ENCODE peak calls at places on chromosomes 6 and 20, in six cellular contexts. V is transverse colon, U is Peyer's patch, Q is HCT116, T is HepG2, S is ovary. C is an unnamed sample. For H3K27me3, the result is how much of the 10 kb centered on the place peaks cover.

GRCh38 chr20:2984028-2984501 is 59.4 kb upstream of the GNRH2 start:
- DNase-seq in V (no peak), Q (no peak), U (no peak), T (no peak), S (no peak), C (no peak)

GRCh38 chr20:5402903-5403531 is 86.3 kb upstream of the PROKR2 start:
- DNase-seq in T (peak), Q (no peak), S (no peak), U (no peak), V (peak), C (peak)

GRCh38 chr6:80548496-80548895 is 442.0 kb downstream of the BCKDHB start:
- DNase-seq in S (no peak), V (no peak), Q (no peak), T (no peak), U (no peak), C (no peak)

GRCh38 chr6:169174516-169175359 is 78.9 kb downstream of the THBS2 start:
- DNase-seq in U (no peak), V (no peak), S (no peak), T (no peak), Q (no peak), C (no peak)

GRCh38 chr6:18264338-18265098 is at the start of gene DEK:
- DNase-seq in U (peak), Q (peak), S (peak), T (peak), V (peak), C (peak)

GRCh38 chr6:100175814-100176275 is 181.8 kb upstream of the MCHR2 start:
- DNase-seq in T (peak), S (no peak), V (no peak), Q (no peak), U (no peak), C (no peak)

GRCh38 chr20:31824554-31825313 is 5.6 kb downstream of the MYLK2 start:
- DNase-seq in T (no peak), U (no peak), V (no peak), S (no peak), Q (no peak), C (no peak)

GRCh38 chr20:53154540-53154939 is 182.4 kb downstream of the TSHZ2 start:
- DNase-seq in S (no peak), U (no peak), Q (no peak), T (no peak), V (no peak), C (no peak)

GRCh38 chr20:8306916-8307315 is 174.8 kb downstream of the PLCB1 start:
- DNase-seq in T (no peak), U (no peak), Q (no peak), S (no peak), V (no peak), C (no peak)

GRCh38 chr6:53813096-53813495 is 18.3 kb downstream of the LRRC1 start:
- DNase-seq in U (no peak), S (no peak), T (no peak), Q (no peak), V (peak), C (no peak)

GRCh38 chr6:72787521-72788031 is 165.7 kb downstream of the KCNQ5 start:
- DNase-seq in S (no peak), Q (no peak), U (no peak), T (no peak), V (no peak), C (no peak)

GRCh38 chr6:133242761-133243590 is 1.8 kb downstream of the EYA4 start:
- DNase-seq in T (no peak), U (no peak), V (no peak), S (no peak), Q (no peak), C (no peak)

GRCh38 chr20:41052742-41053419 is 24.3 kb downstream of the TOP1 start:
- DNase-seq in S (no peak), T (no peak), V (peak), Q (no peak), U (no peak), C (no peak)

GRCh38 chr6:36245572-36246031 is 24.3 kb upstream of the PNPLA1 start:
- DNase-seq in S (no peak), V (peak), U (no peak), T (no peak), Q (no peak), C (peak)

GRCh38 chr6:161186173-161186769 is 87.6 kb downstream of the AGPAT4 start:
- DNase-seq in T (no peak), Q (peak), V (peak), S (no peak), U (no peak), C (peak)

GRCh38 chr6:53837875-53838806 is 43.3 kb downstream of the LRRC1 start:
- DNase-seq in U (no peak), Q (no peak), S (no peak), V (no peak), T (no peak), C (no peak)

GRCh38 chr20:34639755-34640222 is 37.1 kb downstream of the PIGU start:
- DNase-seq in S (no peak), V (peak), U (no peak), T (peak), Q (no peak), C (no peak)

GRCh38 chr6:125197795-125198269 is 44.3 kb downstream of the TPD52L1 start:
- DNase-seq in S (peak), T (no peak), U (peak), V (peak), Q (peak), C (peak)

GRCh38 chr6:149934249-149935156 is 7.3 kb upstream of the ULBP2 start:
- DNase-seq in T (peak), V (peak), S (peak), Q (peak), U (peak), C (peak)

GRCh38 chr6:163415620-163416379 is 1.3 kb downstream of the QKI start:
- DNase-seq in S (peak), T (peak), Q (no peak), V (peak), U (peak), C (peak)

GRCh38 chr6:137777299-137778075 is 89.6 kb upstream of the TNFAIP3 start:
- DNase-seq in V (no peak), S (no peak), T (no peak), Q (no peak), U (no peak), C (no peak)

GRCh38 chr6:112620832-112621569 is 273.9 kb downstream of the RFPL4B start:
- DNase-seq in Q (no peak), U (no peak), S (no peak), T (no peak), V (no peak), C (no peak)

GRCh38 chr20:38373898-38374297 is 27.6 kb downstream of the LBP start:
- DNase-seq in Q (no peak), U (no peak), S (no peak), T (no peak), V (no peak), C (no peak)

GRCh38 chr6:44192428-44193041 is 24.2 kb upstream of the MYMX start:
- DNase-seq in T (no peak), S (no peak), V (no peak), U (no peak), Q (no peak), C (no peak)

GRCh38 chr6:31008165-31008564 is 2.1 kb upstream of the MUC22 start:
- DNase-seq in T (no peak), Q (no peak), S (no peak), U (no peak), V (no peak), C (no peak)

GRCh38 chr20:3168079-3168828 is 5.1 kb downstream of the LZTS3 start:
- DNase-seq in Q (no peak), V (peak), S (no peak), T (peak), U (no peak), C (no peak)

GRCh38 chr20:60470366-60470765 is 512.1 kb downstream of the CDH26 start:
- DNase-seq in V (no peak), Q (no peak), S (no peak), T (no peak), U (no peak), C (no peak)

GRCh38 chr6:111441678-111442243 is 41.3 kb downstream of the REV3L start:
- DNase-seq in S (no peak), V (no peak), U (peak), Q (no peak), T (no peak), C (no peak)

GRCh38 chr6:15301179-15302006 is 55.5 kb downstream of the JARID2 start:
- DNase-seq in S (no peak), T (no peak), U (no peak), V (no peak), Q (no peak), C (no peak)

GRCh38 chr6:119350202-119351004 is 842 bp upstream of the MAN1A1 start:
- DNase-seq in U (peak), T (peak), Q (peak), V (peak), S (no peak), C (peak)

GRCh38 chr6:27863962-27864905 is 48.0 kb downstream of the OR2B2 start:
- DNase-seq in U (no peak), Q (no peak), T (no peak), S (no peak), V (peak), C (peak)

GRCh38 chr6:125678601-125679000 is 70.8 kb upstream of the HEY2 start:
- DNase-seq in V (no peak), T (no peak), S (no peak), U (no peak), Q (no peak), C (no peak)

GRCh38 chr6:81895511-81896185 is 143.2 kb upstream of the TENT5A start:
- DNase-seq in U (no peak), Q (no peak), V (no peak), S (no peak), T (peak), C (no peak)

GRCh38 chr6:163352011-163352685 is 62.4 kb upstream of the QKI start:
- DNase-seq in T (no peak), V (no peak), Q (no peak), S (no peak), U (no peak), C (no peak)

GRCh38 chr20:52529856-52530255 is 338.3 kb upstream of the ZFP64 start:
- DNase-seq in V (no peak), T (no peak), Q (no peak), U (no peak), S (no peak), C (no peak)

DNA sequence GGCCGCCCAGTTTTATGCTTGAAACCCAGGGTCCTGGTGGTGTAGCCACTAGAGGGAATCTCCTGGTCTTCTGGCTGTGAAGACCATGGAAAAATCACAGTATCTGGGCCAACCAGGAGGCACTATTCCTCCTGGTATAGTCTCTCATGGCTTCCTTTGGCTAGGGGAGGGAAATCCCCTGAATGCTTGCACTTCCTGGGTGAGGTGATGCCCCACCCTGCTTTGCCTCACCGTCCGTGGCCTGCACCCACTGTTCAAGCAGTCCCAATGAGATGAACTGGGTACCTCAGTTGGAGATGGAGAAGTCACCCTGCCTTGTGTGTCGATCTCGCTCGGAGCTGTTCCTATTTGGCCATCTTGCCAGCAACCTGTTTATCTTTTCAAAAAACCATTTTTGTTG is 10.1 kb upstream of the ZNF337 start:
- DNase-seq in V (no peak), S (no peak), U (no peak), Q (no peak), T (no peak), C (no peak)
- H3K4me3 ChIP-seq in V (no peak), S (no peak), U (no peak), Q (no peak), T (no peak), C (no peak)

GRCh38 chr20:18566892-18567738 is at the start of gene SMIM26:
- DNase-seq in Q (peak), S (peak), T (peak), U (peak), V (peak), C (peak)
- TF ChIP-seq POLR2A in Q (peak), S (peak), T (peak), U (peak), V (peak), C (peak)

GRCh38 chr20:11221046-11221445 is 547.2 kb upstream of the JAG1 start:
- DNase-seq in V (no peak), U (no peak), T (no peak), Q (no peak), S (no peak), C (no peak)
- H3K27me3 ChIP-seq in V (under half), U (under half), T (under half), Q (under half), S (under half), C (under half)

DNA sequence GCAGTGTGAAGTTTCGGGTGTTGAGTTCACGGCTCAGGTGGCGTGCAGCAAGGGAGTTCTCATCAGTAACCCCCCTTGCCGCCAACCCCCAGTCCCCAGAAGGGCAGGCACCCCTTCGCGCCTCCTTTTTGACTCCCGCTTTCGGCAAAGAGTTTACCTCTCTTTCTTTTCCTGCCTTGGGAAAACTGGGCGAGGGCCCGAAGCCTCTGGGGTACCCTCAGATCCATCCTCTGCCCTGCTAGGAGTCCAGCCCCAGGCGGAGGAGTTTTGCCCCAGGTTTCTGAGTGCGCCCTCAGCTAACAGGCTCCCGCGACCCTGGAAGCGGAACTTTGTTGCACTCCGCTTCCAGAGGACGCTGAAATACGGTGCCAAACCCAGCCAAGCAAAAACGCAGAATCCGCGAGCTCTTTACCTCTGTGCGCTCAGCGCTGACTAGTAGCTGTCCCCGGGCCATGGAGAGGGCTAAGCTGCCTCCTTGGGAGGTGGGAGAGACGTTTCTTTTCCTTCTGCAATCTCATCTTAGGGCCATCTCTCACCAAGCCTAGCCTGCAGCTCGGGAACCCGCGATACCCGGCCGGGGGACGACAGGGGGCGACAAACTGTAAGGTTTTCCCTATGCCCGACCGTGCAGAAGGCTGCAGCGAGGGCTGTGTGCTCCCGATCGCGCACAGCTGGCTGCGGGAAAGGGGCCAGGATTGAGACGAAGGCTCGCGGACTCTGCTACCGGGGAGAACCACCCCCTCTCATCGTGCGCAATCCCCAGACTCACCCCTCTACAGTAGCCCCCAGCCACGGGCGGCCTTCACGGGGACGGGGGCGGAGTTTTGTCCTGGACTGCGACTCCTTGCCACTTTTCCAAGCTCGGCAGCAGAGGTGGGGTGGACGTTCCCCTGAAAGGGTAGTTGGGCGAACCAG is 2.7 kb upstream of the PAX1 start:
- DNase-seq in V (peak), T (peak), S (peak), U (no peak), Q (no peak), C (no peak)
- H3K4me3 ChIP-seq in V (no peak), T (peak), S (peak), U (no peak), Q (no peak), C (no peak)

GRCh38 chr6:26455357-26455970 is 2.3 kb upstream of the BTN2A1 start:
- DNase-seq in T (no peak), V (no peak), S (no peak), Q (no peak), U (no peak), C (no peak)

GRCh38 chr6:26459023-26459810 is 1.5 kb downstream of the BTN2A1 start:
- DNase-seq in T (no peak), U (no peak), Q (no peak), V (no peak), S (no peak), C (no peak)

GRCh38 chr6:26454641-26455040 is 3.1 kb upstream of the BTN2A1 start:
- DNase-seq in T (no peak), Q (no peak), V (no peak), U (no peak), S (no peak), C (no peak)

GRCh38 chr6:26457407-26457795 is 354 bp upstream of the BTN2A1 start:
- DNase-seq in U (no peak), S (peak), T (no peak), V (peak), Q (no peak), C (peak)

DNA sequence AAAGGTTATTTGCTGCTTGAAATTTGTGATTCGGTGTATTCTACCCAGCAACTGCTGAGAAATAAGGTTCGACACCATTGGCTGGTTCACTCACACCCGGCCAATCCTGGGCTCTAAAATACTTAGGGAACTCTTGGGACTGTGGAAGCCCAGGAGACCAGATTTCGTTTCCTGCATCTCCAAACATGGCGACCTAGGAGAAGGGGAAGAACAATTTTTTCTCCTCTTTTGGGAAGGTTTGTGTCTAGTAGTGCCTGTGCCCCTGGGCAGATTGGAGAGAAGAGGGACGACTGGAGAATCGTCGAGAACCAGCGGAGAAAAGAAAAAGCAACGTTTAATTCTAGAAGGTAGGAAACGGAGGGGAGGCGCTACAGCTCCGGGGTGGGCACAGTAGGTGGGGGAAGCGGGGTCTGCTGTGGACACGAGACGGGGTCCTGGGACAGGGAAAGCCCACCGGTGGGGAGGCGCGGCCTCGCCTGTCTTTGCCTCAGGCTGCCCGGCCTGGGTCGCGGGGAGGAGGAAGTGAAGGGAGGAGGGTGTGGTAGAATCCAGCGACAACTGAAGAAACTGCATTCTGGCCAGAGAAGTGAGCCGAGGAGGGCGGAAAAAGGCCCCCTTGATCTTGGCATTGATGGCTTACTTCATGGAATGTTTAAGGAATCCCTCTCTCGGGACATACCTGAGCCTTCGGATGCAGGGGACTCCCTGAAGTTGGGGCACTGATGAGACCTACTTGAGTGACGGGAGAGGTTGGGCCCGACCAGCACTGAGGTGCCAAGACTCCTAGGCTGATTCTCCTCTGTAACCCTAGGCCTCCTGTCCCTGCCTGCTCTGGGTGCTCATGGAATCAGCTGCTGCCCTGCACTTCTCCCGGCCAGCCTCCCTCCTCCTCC is at the start of gene BTN2A1:
- DNase-seq in Q (peak), S (peak), U (peak), T (peak), V (peak), C (peak)
- TF ChIP-seq POLR2A in Q (no peak), S (no peak), U (peak), T (peak), V (peak), C (no peak)

GRCh38 chr6:37555040-37555781 is 55.5 kb upstream of the CCDC167 start:
- DNase-seq in U (no peak), Q (no peak), T (no peak), S (no peak), V (no peak), C (no peak)
- H3K27me3 ChIP-seq in U (under half), Q (under half), T (under half), S (under half), V (under half), C (under half)

C was measured in adrenal gland.